ENCODE peak calls at places on chromosome 20, in seven cellular contexts. B is sigmoid colon, N is tibial nerve, U is A549, M is K562, Q is stomach, P is SK-N-SH. S is an unnamed sample.

GRCh38 chr20:16459019-16459700 is 114.1 kb downstream of the KIF16B start:
- DNase-seq in B (peak), M (peak), Q (no peak), P (no peak), N (peak), U (peak), S (no peak)

GRCh38 chr20:11906626-11907480 is 10.8 kb upstream of the BTBD3 start:
- DNase-seq in Q (no peak), P (no peak), M (no peak), B (no peak), U (no peak), N (no peak), S (no peak)

GRCh38 chr20:57165427-57166004 is 100.9 kb downstream of the BMP7 start:
- DNase-seq in N (no peak), B (peak), P (no peak), U (no peak), Q (no peak), M (no peak), S (no peak)

GRCh38 chr20:35302421-35303335 is 10.5 kb upstream of the FAM83C start:
- DNase-seq in B (no peak), M (no peak), N (no peak), U (no peak), P (no peak), Q (no peak), S (no peak)

GRCh38 chr20:10856237-10856636 is 182.4 kb upstream of the JAG1 start:
- DNase-seq in Q (peak), U (no peak), N (no peak), P (no peak), B (no peak), M (no peak), S (no peak)

GRCh38 chr20:36543187-36544133 is 2.1 kb downstream of the MYL9 start:
- DNase-seq in P (no peak), Q (no peak), U (no peak), M (no peak), N (peak), B (peak), S (peak)

GRCh38 chr20:38924718-38925117 is 1.5 kb upstream of the FAM83D start:
- DNase-seq in N (no peak), B (no peak), Q (no peak), M (no peak), U (no peak), P (no peak), S (no peak)

GRCh38 chr20:35907017-35907685 is 47.2 kb downstream of the SCAND1 start:
- DNase-seq in U (no peak), N (no peak), B (no peak), P (no peak), Q (no peak), M (no peak), S (no peak)

GRCh38 chr20:23254034-23254433 is 96.6 kb upstream of the NXT1 start:
- DNase-seq in N (no peak), Q (no peak), B (no peak), P (no peak), M (no peak), U (no peak), S (peak)

GRCh38 chr20:16392346-16392745 is 180.9 kb downstream of the KIF16B start:
- DNase-seq in N (no peak), M (no peak), U (no peak), B (no peak), Q (no peak), P (no peak), S (no peak)

GRCh38 chr20:55239269-55239668 is 763.9 kb downstream of the DOK5 start:
- DNase-seq in N (no peak), P (no peak), Q (no peak), U (no peak), B (no peak), M (no peak), S (no peak)

GRCh38 chr20:21323640-21324039 is 20.5 kb downstream of the XRN2 start:
- DNase-seq in N (no peak), Q (no peak), B (no peak), M (peak), P (no peak), U (no peak), S (no peak)

DNA sequence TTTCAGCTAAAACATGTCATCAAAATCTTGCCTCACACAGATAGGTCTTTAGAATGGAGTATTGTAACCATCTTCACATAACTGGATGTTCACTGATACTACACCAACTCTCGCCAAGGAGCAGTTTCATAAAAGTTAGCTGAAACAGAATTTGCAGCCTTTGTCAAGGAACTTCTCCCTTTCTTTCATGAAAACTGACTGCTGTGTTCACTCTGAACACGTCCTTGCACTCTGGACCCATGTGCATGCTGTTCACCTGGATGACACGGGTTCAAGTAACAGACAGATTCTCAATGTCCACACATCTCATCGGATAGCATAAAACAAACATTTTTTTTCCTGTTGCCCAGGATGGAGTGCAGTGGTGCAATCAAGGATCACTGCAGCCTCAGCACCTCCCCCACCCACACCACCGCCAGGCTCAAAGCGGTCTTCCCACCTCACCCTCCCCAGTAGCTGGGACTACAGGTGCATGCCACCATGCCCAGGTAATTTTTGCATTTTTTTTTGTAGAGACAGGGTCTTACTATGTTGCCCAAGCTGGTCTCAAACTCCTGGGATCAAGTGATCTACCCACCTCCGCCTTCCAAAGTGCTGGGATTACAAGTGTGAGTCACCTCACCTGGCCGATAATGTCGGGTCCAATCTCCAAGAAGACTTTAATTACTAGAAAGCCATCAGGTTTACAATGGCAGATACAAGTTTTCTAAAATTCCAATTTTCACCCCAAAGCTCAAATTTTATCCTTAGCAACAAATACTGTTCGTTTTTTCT is 9.4 kb downstream of the DIDO1 start:
- DNase-seq in M (no peak), P (no peak), B (no peak), U (no peak), N (no peak), Q (no peak), S (no peak)
- TF ChIP-seq EP300 in M (no peak), P (no peak), B (no peak), U (no peak), N (no peak), Q (no peak), S (no peak)

GRCh38 chr20:47652301-47652700 is 133.0 kb downstream of the SULF2 start:
- DNase-seq in U (no peak), M (no peak), N (no peak), P (no peak), Q (no peak), B (no peak), S (no peak)
- TF ChIP-seq CTCF in U (no peak), M (no peak), N (no peak), P (no peak), Q (no peak), B (no peak), S (no peak)

DNA sequence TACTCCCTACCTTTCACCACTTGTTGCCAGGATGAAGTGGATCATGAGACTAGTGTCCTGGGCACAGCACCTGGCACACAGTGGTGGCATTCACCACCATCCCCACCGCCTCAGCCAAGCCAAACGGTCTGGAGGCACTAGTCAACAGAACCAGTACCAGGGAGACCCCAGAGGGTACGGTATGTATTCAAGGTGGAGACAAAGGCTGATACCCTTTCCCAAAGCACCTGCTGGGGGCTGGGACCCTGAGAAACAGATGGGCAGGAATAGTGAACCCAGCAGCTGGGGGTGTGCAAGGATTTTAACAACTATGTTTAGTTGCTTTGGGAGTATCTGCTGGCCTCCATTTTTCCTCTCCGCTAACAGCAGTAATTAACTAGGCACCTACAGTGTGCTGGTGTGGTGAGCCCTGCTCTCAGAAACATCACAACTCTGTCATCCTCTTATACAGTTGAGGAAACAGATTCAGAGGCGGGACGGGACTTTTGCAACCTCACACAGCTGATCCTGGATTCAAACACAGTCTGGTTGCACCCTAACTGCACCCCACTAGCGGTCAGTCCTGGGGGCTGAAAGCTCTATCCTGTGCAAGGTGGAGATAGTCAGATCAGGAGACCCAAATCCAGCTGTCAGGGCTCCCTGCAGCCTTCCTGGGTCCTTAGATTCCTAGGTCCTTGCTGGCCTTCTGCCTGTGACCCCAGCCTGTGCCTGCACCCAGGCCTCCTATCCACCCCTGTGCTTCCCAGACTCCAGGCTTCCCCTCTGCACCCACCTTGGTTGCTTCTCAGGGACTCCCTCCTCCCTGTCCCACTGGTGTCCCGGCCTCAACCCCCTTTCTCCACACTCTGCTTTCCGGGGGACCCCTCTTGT is 1.2 kb downstream of the SNTA1 start:
- DNase-seq in M (peak), N (no peak), U (no peak), Q (no peak), B (peak), P (no peak), S (no peak)
- TF ChIP-seq EP300 in M (no peak), N (no peak), U (no peak), Q (no peak), B (no peak), P (no peak), S (no peak)

GRCh38 chr20:59050437-59050836 is 7.9 kb upstream of the PRELID3B start:
- DNase-seq in U (no peak), Q (no peak), M (no peak), N (no peak), P (no peak), B (no peak), S (no peak)

GRCh38 chr20:59051666-59052065 is 9.1 kb upstream of the PRELID3B start:
- DNase-seq in P (no peak), U (no peak), N (no peak), M (no peak), Q (no peak), B (no peak), S (no peak)

DNA sequence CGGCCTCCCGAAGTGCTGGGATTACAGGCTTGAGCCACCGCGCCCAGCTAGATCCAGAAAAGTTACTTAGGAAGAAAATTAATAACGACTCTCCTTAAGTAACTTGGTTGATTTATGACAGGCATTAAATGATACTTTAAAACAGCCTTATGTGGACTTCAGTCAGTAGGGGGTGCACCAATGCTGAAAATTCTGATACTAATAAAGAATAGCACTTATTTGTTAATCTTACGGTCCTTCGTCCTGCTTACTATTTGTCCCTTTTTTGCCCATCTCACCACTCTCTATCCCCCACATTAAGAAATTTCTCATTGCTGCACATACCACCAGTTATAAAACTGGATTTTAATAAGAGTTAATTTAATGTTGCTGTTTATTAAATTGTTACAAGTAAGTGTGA is 12.7 kb upstream of the PRELID3B start:
- DNase-seq in N (peak), U (no peak), Q (no peak), M (no peak), B (no peak), P (no peak), S (no peak)
- TF ChIP-seq CTCF in N (no peak), U (peak), Q (peak), M (peak), B (no peak), P (peak), S (no peak)

GRCh38 chr20:62236674-62236996 is 1.7 kb upstream of the OSBPL2 start:
- DNase-seq in Q (no peak), M (peak), B (no peak), P (no peak), N (no peak), U (no peak), S (no peak)
- TF ChIP-seq EP300 in Q (no peak), M (no peak), B (no peak), P (no peak), N (no peak), U (no peak), S (no peak)

GRCh38 chr20:50273601-50274491 is 83.2 kb downstream of the CEBPB start:
- DNase-seq in U (no peak), N (no peak), Q (no peak), B (peak), P (no peak), M (no peak), S (no peak)
- TF ChIP-seq CTCF in U (no peak), N (no peak), Q (no peak), B (no peak), P (no peak), M (no peak), S (no peak)

DNA sequence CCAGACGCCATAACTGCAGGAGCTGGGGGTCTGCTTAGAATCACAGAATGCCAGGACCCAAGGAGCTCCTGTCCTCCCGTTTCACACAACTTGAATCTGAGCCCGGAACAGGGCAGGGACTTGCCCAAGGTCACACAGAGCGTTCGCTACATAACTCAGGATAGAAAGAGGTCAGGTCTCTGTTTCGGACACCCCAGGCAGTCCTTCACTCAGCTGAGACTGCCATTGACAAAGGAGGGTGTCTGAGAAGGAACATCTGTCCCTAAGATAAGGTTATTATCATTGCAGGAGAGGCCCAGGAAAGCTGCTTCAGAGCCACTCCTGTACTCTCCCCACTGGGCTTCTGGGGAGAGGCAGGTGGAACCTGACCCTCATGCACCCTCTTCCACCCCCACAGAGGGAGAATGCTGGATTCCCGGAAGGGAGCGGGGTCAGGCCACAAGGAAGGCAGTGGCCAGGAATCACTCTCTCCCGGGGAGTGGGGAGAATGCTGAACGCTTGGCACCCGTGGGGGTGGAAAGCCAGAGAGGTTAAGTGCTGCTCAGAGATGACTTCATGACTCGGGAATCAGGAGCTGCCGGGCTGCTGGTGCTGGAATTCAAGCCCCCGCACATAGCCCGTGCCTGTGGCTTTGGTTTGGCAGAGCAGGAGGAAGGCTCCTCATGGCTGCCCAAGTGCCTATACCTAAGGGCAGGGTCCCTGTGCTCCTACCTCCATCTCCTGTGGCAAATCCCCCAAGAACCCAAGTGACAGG is 10.7 kb downstream of the SDC4 start:
- DNase-seq in U (no peak), B (peak), Q (peak), M (peak), P (no peak), N (no peak), S (no peak)
- TF ChIP-seq EP300 in U (no peak), B (no peak), Q (no peak), M (peak), P (peak), N (peak), S (no peak)

GRCh38 chr20:58378704-58379103 is 10.3 kb upstream of the VAPB start:
- DNase-seq in Q (no peak), U (no peak), M (no peak), N (no peak), B (no peak), P (no peak), S (no peak)
- TF ChIP-seq CTCF in Q (no peak), U (no peak), M (peak), N (no peak), B (no peak), P (peak), S (no peak)

GRCh38 chr20:1327827-1328679 is 886 bp downstream of the SDCBP2 start:
- DNase-seq in P (no peak), N (no peak), Q (no peak), M (no peak), U (no peak), B (peak), S (peak)
- TF ChIP-seq EP300 in P (no peak), N (no peak), Q (no peak), M (no peak), U (no peak), B (no peak), S (no peak)